ENCODE peak calls at places on chromosomes 6 and 20, in four cellular contexts. One of them, this sample, is unnamed.

GRCh38 chr20:16459019-16459700 is 114.1 kb downstream of the KIF16B start:
- DNase-seq in glutamatergic neuron: no peak
- DNase-seq in HT-29: no peak
- DNase-seq in NCI-H2081: no peak
- DNase-seq in this sample: no peak

GRCh38 chr6:109236140-109237081 is 141.1 kb downstream of the CEP57L1 start:
- DNase-seq in HT-29: peak
- DNase-seq in NCI-H2081: no peak
- DNase-seq in glutamatergic neuron: peak
- DNase-seq in this sample: peak

GRCh38 chr20:63223826-63224207 is 7.9 kb upstream of the YTHDF1 start:
- DNase-seq in HT-29: no peak
- DNase-seq in NCI-H2081: no peak
- DNase-seq in glutamatergic neuron: no peak
- DNase-seq in this sample: no peak

GRCh38 chr6:34233867-34234266 is 2.8 kb upstream of the HMGA1 start:
- DNase-seq in glutamatergic neuron: no peak
- DNase-seq in HT-29: no peak
- DNase-seq in NCI-H2081: no peak
- DNase-seq in this sample: no peak

GRCh38 chr20:35238170-35238569 is 11.7 kb downstream of the MMP24 start:
- DNase-seq in HT-29: no peak
- DNase-seq in NCI-H2081: no peak
- DNase-seq in glutamatergic neuron: no peak
- DNase-seq in this sample: no peak

GRCh38 chr6:20058912-20059311 is 153.4 kb downstream of the MBOAT1 start:
- DNase-seq in NCI-H2081: no peak
- DNase-seq in glutamatergic neuron: no peak
- DNase-seq in HT-29: no peak
- DNase-seq in this sample: no peak

GRCh38 chr6:71126506-71126905 is 162.1 kb upstream of the OGFRL1 start:
- DNase-seq in NCI-H2081: peak
- DNase-seq in HT-29: no peak
- DNase-seq in glutamatergic neuron: peak
- DNase-seq in this sample: no peak

GRCh38 chr20:46367967-46368901 is 38.2 kb downstream of the ELMO2 start:
- DNase-seq in HT-29: peak
- DNase-seq in NCI-H2081: peak
- DNase-seq in glutamatergic neuron: no peak
- DNase-seq in this sample: no peak

GRCh38 chr6:18260448-18261106 is 3.8 kb downstream of the DEK start:
- DNase-seq in glutamatergic neuron: peak
- DNase-seq in HT-29: no peak
- DNase-seq in NCI-H2081: no peak
- DNase-seq in this sample: no peak

GRCh38 chr20:49510562-49511117 is 28.2 kb upstream of the KCNB1 start:
- DNase-seq in glutamatergic neuron: no peak
- DNase-seq in HT-29: no peak
- DNase-seq in NCI-H2081: no peak
- DNase-seq in this sample: no peak

GRCh38 chr6:37049990-37050853 is 44.8 kb downstream of the FGD2 start:
- DNase-seq in HT-29: no peak
- DNase-seq in glutamatergic neuron: no peak
- DNase-seq in NCI-H2081: no peak
- DNase-seq in this sample: no peak

GRCh38 chr6:45586216-45587171 is 208.8 kb upstream of the SUPT3H start:
- DNase-seq in glutamatergic neuron: no peak
- DNase-seq in HT-29: peak
- DNase-seq in NCI-H2081: no peak
- DNase-seq in this sample: peak

GRCh38 chr6:158697798-158698197 is 47.9 kb downstream of the SYTL3 start:
- DNase-seq in glutamatergic neuron: no peak
- DNase-seq in NCI-H2081: no peak
- DNase-seq in HT-29: no peak
- DNase-seq in this sample: no peak

GRCh38 chr6:79832723-79833122 is 114.6 kb downstream of the ELOVL4 start:
- DNase-seq in glutamatergic neuron: no peak
- DNase-seq in HT-29: no peak
- DNase-seq in NCI-H2081: no peak
- DNase-seq in this sample: no peak

GRCh38 chr6:33757906-33758305 is 11.2 kb upstream of the IP6K3 start:
- DNase-seq in HT-29: no peak
- DNase-seq in glutamatergic neuron: no peak
- DNase-seq in NCI-H2081: no peak
- DNase-seq in this sample: no peak

GRCh38 chr6:123529058-123529457 is 107.7 kb downstream of the TRDN start:
- DNase-seq in NCI-H2081: no peak
- DNase-seq in HT-29: no peak
- DNase-seq in glutamatergic neuron: no peak
- DNase-seq in this sample: no peak

GRCh38 chr20:20492521-20493334 is 124.8 kb downstream of the INSM1 start:
- DNase-seq in glutamatergic neuron: peak
- DNase-seq in HT-29: no peak
- DNase-seq in NCI-H2081: peak
- DNase-seq in this sample: no peak

GRCh38 chr6:107066697-107067659 is 39.0 kb downstream of the MTRES1 start:
- DNase-seq in HT-29: no peak
- DNase-seq in NCI-H2081: no peak
- DNase-seq in glutamatergic neuron: no peak
- DNase-seq in this sample: no peak

GRCh38 chr6:816510-817084 is 123.7 kb upstream of the EXOC2 start:
- DNase-seq in HT-29: no peak
- DNase-seq in NCI-H2081: no peak
- DNase-seq in glutamatergic neuron: no peak
- DNase-seq in this sample: no peak

GRCh38 chr6:16776394-16777017 is 15.2 kb upstream of the ATXN1 start:
- DNase-seq in glutamatergic neuron: no peak
- DNase-seq in HT-29: peak
- DNase-seq in NCI-H2081: no peak
- DNase-seq in this sample: no peak

GRCh38 chr20:63017826-63018411 is 11.2 kb upstream of the BHLHE23 start:
- DNase-seq in NCI-H2081: no peak
- DNase-seq in HT-29: no peak
- DNase-seq in glutamatergic neuron: peak
- DNase-seq in this sample: no peak

GRCh38 chr6:38404355-38404754 is 235.4 kb downstream of the BTBD9 start:
- DNase-seq in HT-29: no peak
- DNase-seq in NCI-H2081: peak
- DNase-seq in glutamatergic neuron: no peak
- DNase-seq in this sample: no peak

GRCh38 chr20:58550661-58551060 is 35.5 kb upstream of the APCDD1L start:
- DNase-seq in glutamatergic neuron: no peak
- DNase-seq in HT-29: no peak
- DNase-seq in NCI-H2081: no peak
- DNase-seq in this sample: no peak

GRCh38 chr20:6420336-6420735 is 297.5 kb upstream of the FERMT1 start:
- DNase-seq in NCI-H2081: no peak
- DNase-seq in HT-29: no peak
- DNase-seq in glutamatergic neuron: no peak
- DNase-seq in this sample: no peak

GRCh38 chr20:50597406-50597969 is 87.3 kb downstream of the PTPN1 start:
- DNase-seq in HT-29: no peak
- DNase-seq in NCI-H2081: no peak
- DNase-seq in glutamatergic neuron: no peak
- DNase-seq in this sample: no peak

GRCh38 chr6:36285187-36285612 is 15.3 kb downstream of the PNPLA1 start:
- DNase-seq in HT-29: no peak
- DNase-seq in glutamatergic neuron: peak
- DNase-seq in NCI-H2081: no peak
- DNase-seq in this sample: no peak

GRCh38 chr6:37369321-37370196 is 15.8 kb downstream of the RNF8 start:
- DNase-seq in glutamatergic neuron: no peak
- DNase-seq in HT-29: no peak
- DNase-seq in NCI-H2081: no peak
- DNase-seq in this sample: no peak

GRCh38 chr20:54668271-54669053 is 193.1 kb downstream of the DOK5 start:
- DNase-seq in HT-29: peak
- DNase-seq in glutamatergic neuron: peak
- DNase-seq in NCI-H2081: no peak
- DNase-seq in this sample: peak

GRCh38 chr6:8170245-8170644 is 67.9 kb upstream of the EEF1E1 start:
- DNase-seq in glutamatergic neuron: no peak
- DNase-seq in HT-29: peak
- DNase-seq in NCI-H2081: no peak
- DNase-seq in this sample: no peak

GRCh38 chr6:7219310-7219709 is 93.7 kb downstream of the SSR1 start:
- DNase-seq in glutamatergic neuron: no peak
- DNase-seq in NCI-H2081: no peak
- DNase-seq in HT-29: peak
- DNase-seq in this sample: no peak

GRCh38 chr6:157830354-157831017 is 7.4 kb downstream of the SNX9 start:
- DNase-seq in HT-29: no peak
- DNase-seq in glutamatergic neuron: no peak
- DNase-seq in NCI-H2081: no peak
- DNase-seq in this sample: no peak

GRCh38 chr6:19395316-19395715 is 441.9 kb upstream of the ID4 start:
- DNase-seq in HT-29: no peak
- DNase-seq in NCI-H2081: no peak
- DNase-seq in glutamatergic neuron: no peak
- DNase-seq in this sample: no peak

GRCh38 chr20:23152308-23152892 is 66.3 kb upstream of the CD93 start:
- DNase-seq in glutamatergic neuron: no peak
- DNase-seq in NCI-H2081: no peak
- DNase-seq in HT-29: no peak
- DNase-seq in this sample: peak

GRCh38 chr20:16846011-16846410 is 97.9 kb downstream of the OTOR start:
- DNase-seq in HT-29: no peak
- DNase-seq in NCI-H2081: no peak
- DNase-seq in glutamatergic neuron: no peak
- DNase-seq in this sample: no peak

GRCh38 chr6:43766964-43767461 is 3.0 kb upstream of the VEGFA start:
- DNase-seq in NCI-H2081: no peak
- DNase-seq in glutamatergic neuron: no peak
- DNase-seq in HT-29: peak
- DNase-seq in this sample: no peak

GRCh38 chr6:139016337-139017213 is 12.0 kb upstream of the ABRACL start:
- DNase-seq in NCI-H2081: peak
- DNase-seq in glutamatergic neuron: no peak
- DNase-seq in HT-29: no peak
- DNase-seq in this sample: no peak

GRCh38 chr20:24118096-24118780 is 129.7 kb upstream of the GGTLC1 start:
- DNase-seq in NCI-H2081: no peak
- DNase-seq in glutamatergic neuron: no peak
- DNase-seq in HT-29: no peak
- DNase-seq in this sample: no peak